ENCODE peak calls at places on chromosomes 2 and 18, in nine cellular contexts. S, N, C, Q, T, P, Y, R and M are unnamed samples.
A peak's percentile ranks its signal among the peaks of the same experiment; 100 is the strongest.

GRCh38 chr2:230234845-230235244 is 9.3 kb downstream of the SP140 start:
- DNase-seq in S (no peak), N (no peak), C (no peak), Q (no peak), T (peak; percentile 6), P (no peak), Y (no peak), R (no peak), M (no peak)

GRCh38 chr2:64019975-64020281 is 700 bp upstream of the VPS54 start:
- DNase-seq in S (no peak), N (no peak), C (no peak), Q (no peak), T (no peak), P (no peak), Y (no peak), R (no peak), M (no peak)

GRCh38 chr2:34979148-34979547 is 1376.4 kb upstream of the CRIM1 start:
- DNase-seq in S (no peak), N (no peak), C (no peak), Q (no peak), T (no peak), P (no peak), Y (no peak), R (peak; percentile 2), M (no peak)

GRCh38 chr2:236369606-236370005 is 105.4 kb upstream of the ASB18 start:
- DNase-seq in S (peak; percentile 43), N (no peak), C (peak; percentile 63), Q (no peak), T (peak; percentile 4), P (no peak), Y (no peak), R (no peak), M (no peak)

GRCh38 chr2:27885656-27886055 is 4.5 kb downstream of the RBKS start:
- DNase-seq in S (no peak), N (no peak), C (no peak), Q (no peak), T (peak; percentile 24), P (no peak), Y (no peak), R (no peak), M (no peak)

GRCh38 chr2:5007596-5007995 is 684.6 kb upstream of the SOX11 start:
- DNase-seq in S (no peak), N (no peak), C (no peak), Q (no peak), T (no peak), P (no peak), Y (no peak), R (no peak), M (no peak)

GRCh38 chr2:121044412-121044811 is 240.6 kb downstream of the TFCP2L1 start:
- DNase-seq in S (no peak), N (no peak), C (no peak), Q (no peak), T (no peak), P (no peak), Y (no peak), R (no peak), M (no peak)

GRCh38 chr2:217740178-217740577 is 262.6 kb downstream of the TNS1 start:
- DNase-seq in S (no peak), N (no peak), C (no peak), Q (no peak), T (no peak), P (no peak), Y (no peak), R (no peak), M (no peak)

GRCh38 chr18:31609886-31610646 is 18.4 kb downstream of the TTR start:
- DNase-seq in S (no peak), N (no peak), C (no peak), Q (no peak), T (no peak), P (no peak), Y (no peak), R (no peak), M (no peak)

GRCh38 chr2:127106457-127106997 is 427 bp downstream of the BIN1 start:
- DNase-seq in S (no peak), N (no peak), C (no peak), Q (no peak), T (peak; percentile 27), P (no peak), Y (no peak), R (no peak), M (no peak)

GRCh38 chr2:219836647-219837177 is 209.3 kb downstream of the SLC4A3 start:
- DNase-seq in S (no peak), N (no peak), C (no peak), Q (no peak), T (peak; percentile 29), P (no peak), Y (no peak), R (peak; percentile 62), M (no peak)

GRCh38 chr2:205297846-205298245 is 384.5 kb upstream of the NRP2 start:
- DNase-seq in S (no peak), N (no peak), C (no peak), Q (no peak), T (no peak), P (no peak), Y (no peak), R (no peak), M (no peak)

GRCh38 chr2:63192889-63193778 is 142.5 kb downstream of the OTX1 start:
- DNase-seq in S (peak; percentile 24), N (no peak), C (no peak), Q (no peak), T (no peak), P (no peak), Y (no peak), R (no peak), M (no peak)

GRCh38 chr2:207394203-207394741 is 135.5 kb upstream of the CREB1 start:
- DNase-seq in S (no peak), N (no peak), C (no peak), Q (peak; percentile 21), T (peak; percentile 55), P (no peak), Y (no peak), R (no peak), M (no peak)

GRCh38 chr2:36779462-36779861 is 83.0 kb downstream of the VIT start:
- DNase-seq in S (no peak), N (no peak), C (no peak), Q (no peak), T (no peak), P (no peak), Y (no peak), R (no peak), M (no peak)

GRCh38 chr2:235723811-235724465 is 230.1 kb downstream of the AGAP1 start:
- DNase-seq in S (no peak), N (no peak), C (no peak), Q (no peak), T (no peak), P (no peak), Y (no peak), R (no peak), M (no peak)

GRCh38 chr18:35876243-35876642 is 96.2 kb upstream of the RMP24 start:
- DNase-seq in S (no peak), N (no peak), C (no peak), Q (no peak), T (no peak), P (no peak), Y (no peak), R (no peak), M (no peak)

GRCh38 chr2:182426915-182427233 is at the start of gene PDE1A:
- DNase-seq in S (no peak), N (no peak), C (no peak), Q (peak; percentile 22), T (peak; percentile 47), P (no peak), Y (no peak), R (no peak), M (no peak)

GRCh38 chr2:20411361-20411894 is 35.4 kb upstream of the RHOB start:
- DNase-seq in S (no peak), N (peak; percentile 48), C (peak; percentile 67), Q (peak; percentile 88), T (peak; percentile 89), P (peak; percentile 59), Y (peak; percentile 42), R (peak; percentile 58), M (peak; percentile 81)

GRCh38 chr18:54739476-54739875 is 88.8 kb upstream of the RAB27B start:
- DNase-seq in S (no peak), N (no peak), C (no peak), Q (peak; percentile 34), T (no peak), P (no peak), Y (no peak), R (no peak), M (no peak)

GRCh38 chr2:621303-622099 is 55.7 kb downstream of the TMEM18 start:
- DNase-seq in S (no peak), N (no peak), C (no peak), Q (no peak), T (no peak), P (no peak), Y (no peak), R (no peak), M (no peak)

GRCh38 chr2:208183526-208183925 is 6.3 kb downstream of the C2orf80 start:
- DNase-seq in S (no peak), N (no peak), C (no peak), Q (no peak), T (no peak), P (no peak), Y (no peak), R (no peak), M (no peak)

GRCh38 chr2:207694811-207695281 is 16.6 kb upstream of the CCNYL1 start:
- DNase-seq in S (no peak), N (no peak), C (no peak), Q (peak; percentile 72), T (peak; percentile 17), P (peak; percentile 9), Y (no peak), R (no peak), M (no peak)

GRCh38 chr2:182522930-182523541 is 96.2 kb upstream of the PDE1A start:
- DNase-seq in S (no peak), N (no peak), C (no peak), Q (no peak), T (peak; percentile 21), P (no peak), Y (no peak), R (peak; percentile 96), M (no peak)

GRCh38 chr2:85889648-85890281 is 975 bp upstream of the ST3GAL5 start:
- DNase-seq in S (no peak), N (no peak), C (no peak), Q (no peak), T (no peak), P (no peak), Y (no peak), R (no peak), M (no peak)

GRCh38 chr2:119028327-119029174 is 86.6 kb downstream of the MARCO start:
- DNase-seq in S (no peak), N (no peak), C (no peak), Q (peak; percentile 33), T (peak; percentile 43), P (no peak), Y (peak; percentile 33), R (peak; percentile 20), M (peak; percentile 7)

GRCh38 chr2:172806426-172807008 is 70.9 kb downstream of the RAPGEF4 start:
- DNase-seq in S (peak; percentile 14), N (no peak), C (peak; percentile 35), Q (peak; percentile 80), T (peak; percentile 76), P (no peak), Y (no peak), R (peak; percentile 85), M (no peak)

GRCh38 chr2:238860966-238861730 is 13.3 kb downstream of the TWIST2 start:
- DNase-seq in S (no peak), N (no peak), C (no peak), Q (no peak), T (no peak), P (no peak), Y (no peak), R (no peak), M (no peak)

GRCh38 chr18:79489048-79489899 is 93.5 kb downstream of the NFATC1 start:
- DNase-seq in S (no peak), N (no peak), C (no peak), Q (no peak), T (no peak), P (no peak), Y (no peak), R (no peak), M (no peak)

GRCh38 chr2:190185380-190185779 is 122.9 kb upstream of the MSTN start:
- DNase-seq in S (no peak), N (no peak), C (no peak), Q (no peak), T (no peak), P (no peak), Y (no peak), R (no peak), M (no peak)

GRCh38 chr2:236022128-236022527 is 146.1 kb downstream of the GBX2 start:
- DNase-seq in S (no peak), N (no peak), C (no peak), Q (no peak), T (no peak), P (no peak), Y (no peak), R (no peak), M (no peak)